ENCODE peak calls at places on chromosomes 5 and 9, in nine cellular contexts. W is HuH-7.5; Y is activated CD8-positive, alpha-beta T cell treated with anti-CD3 and anti-CD28 coated beads, Interleukin-2, amount 10 ng/mL, durations not matched to agents 7 days and 5 days; M is HEK293T; Q is stimulated activated effector memory CD8-positive, alpha-beta T cell treated with anti-CD3 and anti-CD28 coated beads, Interleukin-12 subunit alpha, Interleukin-12 subunit beta, amount 100 ng/mL, for 72 hours; C is GM04504; H is NCI-H345; S is stimulated activated CD8-positive, alpha-beta memory T cell treated with anti-CD3 and anti-CD28 coated beads, Interleukin-7, amount 100 ng/mL, for 4 hours; Z is OCI-LY7. U is an unnamed sample.

GRCh38 chr5:58165152-58165551 is 294.7 kb downstream of the PLK2 start:
- DNase-seq in W (no peak), Y (no peak), M (no peak), Q (no peak), C (no peak), H (no peak), S (no peak), Z (no peak), U (no peak)

GRCh38 chr9:4762889-4763521 is 22.0 kb upstream of the AK3 start:
- DNase-seq in W (no peak), Y (no peak), M (no peak), Q (no peak), C (no peak), H (no peak), S (no peak), Z (no peak), U (no peak)

GRCh38 chr5:76831108-76831447 is 12.2 kb downstream of the F2RL1 start:
- DNase-seq in W (no peak), Y (no peak), M (no peak), Q (no peak), C (no peak), H (no peak), S (no peak), Z (no peak), U (no peak)

GRCh38 chr5:34957857-34958690 is 28.7 kb downstream of the DNAJC21 start:
- DNase-seq in W (peak), Y (no peak), M (peak), Q (no peak), C (peak), H (peak), S (no peak), Z (peak), U (peak)

GRCh38 chr5:124712724-124713305 is 33.6 kb downstream of the ZNF608 start:
- DNase-seq in W (no peak), Y (no peak), M (no peak), Q (no peak), C (no peak), H (no peak), S (no peak), Z (no peak), U (no peak)

GRCh38 chr5:123665822-123666371 is 153.9 kb downstream of the CSNK1G3 start:
- DNase-seq in W (no peak), Y (no peak), M (no peak), Q (no peak), C (no peak), H (no peak), S (no peak), Z (peak), U (no peak)

GRCh38 chr9:86303316-86303975 is 21.1 kb upstream of the ISCA1 start:
- DNase-seq in W (no peak), Y (peak), M (no peak), Q (peak), C (no peak), H (no peak), S (peak), Z (no peak), U (no peak)

GRCh38 chr5:170225326-170226137 is 7.3 kb upstream of the C5orf58 start:
- DNase-seq in W (peak), Y (peak), M (peak), Q (peak), C (peak), H (peak), S (peak), Z (peak), U (peak)

GRCh38 chr5:112921833-112922817 is at the start of gene REEP5:
- DNase-seq in W (peak), Y (peak), M (peak), Q (peak), C (peak), H (peak), S (peak), Z (peak), U (peak)

GRCh38 chr5:134142088-134142487 is 27.6 kb downstream of the TCF7 start:
- DNase-seq in W (no peak), Y (peak), M (no peak), Q (no peak), C (no peak), H (no peak), S (no peak), Z (no peak), U (no peak)

GRCh38 chr9:93234600-93234999 is 50.7 kb downstream of the WNK2 start:
- DNase-seq in W (no peak), Y (no peak), M (no peak), Q (no peak), C (no peak), H (no peak), S (no peak), Z (no peak), U (no peak)

GRCh38 chr5:122882836-122883235 is 37.4 kb downstream of the SNX24 start:
- DNase-seq in W (no peak), Y (no peak), M (no peak), Q (no peak), C (no peak), H (no peak), S (no peak), Z (no peak), U (no peak)

GRCh38 chr5:44665101-44665701 is 143.5 kb upstream of the MRPS30 start:
- DNase-seq in W (no peak), Y (no peak), M (no peak), Q (no peak), C (no peak), H (no peak), S (no peak), Z (no peak), U (no peak)

GRCh38 chr5:101429241-101429640 is 526.2 kb upstream of the ST8SIA4 start:
- DNase-seq in W (no peak), Y (no peak), M (no peak), Q (no peak), C (peak), H (no peak), S (no peak), Z (no peak), U (no peak)

GRCh38 chr5:926416-927171 is 33.9 kb downstream of the TRIP13 start:
- DNase-seq in W (no peak), Y (no peak), M (no peak), Q (no peak), C (no peak), H (no peak), S (no peak), Z (no peak), U (no peak)

GRCh38 chr5:113119271-113119924 is 142.8 kb downstream of the DCP2 start:
- DNase-seq in W (no peak), Y (no peak), M (no peak), Q (no peak), C (no peak), H (no peak), S (no peak), Z (no peak), U (no peak)

GRCh38 chr5:124650960-124651662 is 95.3 kb downstream of the ZNF608 start:
- DNase-seq in W (no peak), Y (no peak), M (no peak), Q (no peak), C (no peak), H (no peak), S (no peak), Z (peak), U (peak)

GRCh38 chr5:124902097-124902821 is 155.8 kb upstream of the ZNF608 start:
- DNase-seq in W (no peak), Y (peak), M (peak), Q (no peak), C (no peak), H (peak), S (no peak), Z (peak), U (peak)

GRCh38 chr9:97468658-97469448 is 32.6 kb upstream of the TMOD1 start:
- DNase-seq in W (peak), Y (peak), M (peak), Q (peak), C (peak), H (peak), S (no peak), Z (peak), U (peak)

GRCh38 chr9:86563350-86563749 is 209.1 kb upstream of the TUT7 start:
- DNase-seq in W (no peak), Y (no peak), M (no peak), Q (no peak), C (peak), H (no peak), S (no peak), Z (no peak), U (no peak)

GRCh38 chr5:166428264-166428663 is 1863.2 kb upstream of the WWC1 start:
- DNase-seq in W (no peak), Y (no peak), M (no peak), Q (no peak), C (no peak), H (no peak), S (no peak), Z (no peak), U (no peak)

GRCh38 chr9:113542016-113542415 is 78.5 kb downstream of the RGS3 start:
- DNase-seq in W (no peak), Y (no peak), M (no peak), Q (no peak), C (no peak), H (no peak), S (no peak), Z (no peak), U (no peak)

GRCh38 chr9:133869674-133870419 is 122.3 kb downstream of the VAV2 start:
- DNase-seq in W (no peak), Y (peak), M (no peak), Q (no peak), C (no peak), H (no peak), S (no peak), Z (no peak), U (no peak)

GRCh38 chr5:181194489-181195248 is 10.3 kb downstream of the TRIM7 start:
- DNase-seq in W (no peak), Y (no peak), M (no peak), Q (no peak), C (no peak), H (no peak), S (no peak), Z (no peak), U (no peak)

GRCh38 chr5:12017037-12017436 is 112.8 kb upstream of the CTNND2 start:
- DNase-seq in W (no peak), Y (no peak), M (no peak), Q (no peak), C (no peak), H (no peak), S (no peak), Z (no peak), U (no peak)

GRCh38 chr9:122991370-122991830 is 42.1 kb upstream of the GPR21 start:
- DNase-seq in W (peak), Y (peak), M (peak), Q (peak), C (peak), H (no peak), S (peak), Z (peak), U (no peak)

GRCh38 chr5:177312649-177313181 is 1.0 kb upstream of the MXD3 start:
- DNase-seq in W (peak), Y (peak), M (peak), Q (no peak), C (no peak), H (peak), S (no peak), Z (peak), U (no peak)

GRCh38 chr5:1670342-1670741 is 129.3 kb downstream of the MRPL36 start:
- DNase-seq in W (no peak), Y (no peak), M (no peak), Q (no peak), C (peak), H (no peak), S (no peak), Z (no peak), U (no peak)

GRCh38 chr5:151742870-151743294 is 15.5 kb downstream of the ATOX1 start:
- DNase-seq in W (peak), Y (no peak), M (peak), Q (no peak), C (no peak), H (peak), S (no peak), Z (no peak), U (peak)

GRCh38 chr9:95552814-95553546 is 36.2 kb upstream of the PTCH1 start:
- DNase-seq in W (peak), Y (no peak), M (no peak), Q (no peak), C (no peak), H (no peak), S (no peak), Z (no peak), U (no peak)

GRCh38 chr9:115118471-115119156 is 657 bp upstream of the TNC start:
- DNase-seq in W (no peak), Y (no peak), M (peak), Q (no peak), C (no peak), H (peak), S (no peak), Z (no peak), U (peak)

GRCh38 chr9:131733601-131734061 is 6.2 kb downstream of the RAPGEF1 start:
- DNase-seq in W (no peak), Y (peak), M (no peak), Q (peak), C (peak), H (no peak), S (no peak), Z (no peak), U (no peak)

GRCh38 chr5:102668220-102668930 is 86.7 kb upstream of the PAM start:
- DNase-seq in W (no peak), Y (no peak), M (no peak), Q (no peak), C (no peak), H (peak), S (no peak), Z (no peak), U (peak)